ENCODE peak calls at places on chromosomes 6 and 20, in nine cellular contexts. T is BE2C, Q is fibroblast of pulmonary artery, X is BJ, Z is AG04449, D is psoas muscle, F is body of pancreas, I is tibial artery, J is suprapubic skin. P is an unnamed sample.
A peak's percentile ranks its signal among the peaks of the same experiment; 100 is the strongest.

GRCh38 chr20:47487175-47487917 is 14.3 kb upstream of the NCOA3 start:
- DNase-seq in T (no peak), Q (peak; percentile 40), X (no peak), Z (no peak), D (no peak), F (no peak), I (no peak), J (no peak), P (no peak)

GRCh38 chr20:38706482-38706881 is 17.8 kb upstream of the SLC32A1 start:
- DNase-seq in T (peak; percentile 81), Q (no peak), X (no peak), Z (no peak), D (no peak), F (no peak), I (no peak), J (no peak), P (no peak)

GRCh38 chr20:31675828-31676533 is 38.3 kb downstream of the COX4I2 start:
- DNase-seq in T (no peak), Q (peak; percentile 71), X (no peak), Z (no peak), D (no peak), F (no peak), I (no peak), J (no peak), P (peak; percentile 25)

GRCh38 chr20:17694767-17695166 is 5.0 kb upstream of the BANF2 start:
- DNase-seq in T (no peak), Q (no peak), X (no peak), Z (no peak), D (no peak), F (no peak), I (no peak), J (no peak), P (no peak)

GRCh38 chr6:83193747-83194582 is 808 bp downstream of the RWDD2A start:
- DNase-seq in T (peak; percentile 55), Q (no peak), X (no peak), Z (no peak), D (peak; percentile 65), F (peak; percentile 69), I (peak; percentile 42), J (peak; percentile 80), P (peak; percentile 45)

GRCh38 chr6:5453531-5453930 is 192.2 kb downstream of the FARS2 start:
- DNase-seq in T (no peak), Q (no peak), X (no peak), Z (no peak), D (no peak), F (peak; percentile 66), I (no peak), J (no peak), P (peak; percentile 57)

GRCh38 chr20:44805991-44806729 is 4.2 kb downstream of the RIMS4 start:
- DNase-seq in T (peak; percentile 86), Q (peak; percentile 43), X (no peak), Z (no peak), D (peak; percentile 83), F (no peak), I (peak; percentile 84), J (no peak), P (no peak)

GRCh38 chr6:1738682-1739081 is 129.0 kb downstream of the FOXC1 start:
- DNase-seq in T (no peak), Q (peak; percentile 20), X (no peak), Z (no peak), D (no peak), F (no peak), I (no peak), J (no peak), P (no peak)

GRCh38 chr6:118309337-118310093 is 238.6 kb upstream of the PLN start:
- DNase-seq in T (no peak), Q (no peak), X (no peak), Z (no peak), D (no peak), F (no peak), I (no peak), J (no peak), P (no peak)

GRCh38 chr20:1108437-1108920 is 9.9 kb upstream of the PSMF1 start:
- DNase-seq in T (peak; percentile 46), Q (peak; percentile 45), X (no peak), Z (no peak), D (peak; percentile 58), F (peak; percentile 52), I (peak; percentile 54), J (no peak), P (peak; percentile 64)

GRCh38 chr6:105620878-105621277 is 218.0 kb upstream of the PREP start:
- DNase-seq in T (no peak), Q (peak; percentile 24), X (no peak), Z (no peak), D (no peak), F (no peak), I (no peak), J (no peak), P (no peak)

GRCh38 chr6:42450314-42451145 is 1.2 kb downstream of the TRERF1 start:
- DNase-seq in T (peak; percentile 28), Q (peak; percentile 36), X (no peak), Z (no peak), D (no peak), F (no peak), I (no peak), J (no peak), P (peak; percentile 19)

GRCh38 chr6:6588924-6589696 is 590 bp downstream of the LY86 start:
- DNase-seq in T (no peak), Q (no peak), X (no peak), Z (no peak), D (no peak), F (no peak), I (no peak), J (no peak), P (no peak)
- H3K4me3 ChIP-seq in T (no peak overlapping the region), Q (no peak overlapping the region), X (no peak overlapping the region), Z (no peak overlapping the region), D (peak overlapping the region; percentile 4), F (no peak overlapping the region), I (peak overlapping the region; percentile 1), J (no peak overlapping the region), P (no peak overlapping the region)

GRCh38 chr6:3190056-3190455 is 32.7 kb upstream of the TUBB2A start:
- DNase-seq in T (no peak), Q (no peak), X (no peak), Z (no peak), D (no peak), F (no peak), I (no peak), J (no peak), P (no peak)

GRCh38 chr6:3193102-3193837 is 34.2 kb downstream of the TUBB2B start:
- DNase-seq in T (no peak), Q (no peak), X (no peak), Z (no peak), D (no peak), F (no peak), I (no peak), J (no peak), P (no peak)

GRCh38 chr6:3190779-3191178 is 33.4 kb upstream of the TUBB2A start:
- DNase-seq in T (no peak), Q (no peak), X (no peak), Z (no peak), D (no peak), F (no peak), I (no peak), J (no peak), P (no peak)

GRCh38 chr6:3186974-3187382 is 29.6 kb upstream of the TUBB2A start:
- DNase-seq in T (no peak), Q (no peak), X (no peak), Z (no peak), D (no peak), F (no peak), I (no peak), J (no peak), P (no peak)

DNA sequence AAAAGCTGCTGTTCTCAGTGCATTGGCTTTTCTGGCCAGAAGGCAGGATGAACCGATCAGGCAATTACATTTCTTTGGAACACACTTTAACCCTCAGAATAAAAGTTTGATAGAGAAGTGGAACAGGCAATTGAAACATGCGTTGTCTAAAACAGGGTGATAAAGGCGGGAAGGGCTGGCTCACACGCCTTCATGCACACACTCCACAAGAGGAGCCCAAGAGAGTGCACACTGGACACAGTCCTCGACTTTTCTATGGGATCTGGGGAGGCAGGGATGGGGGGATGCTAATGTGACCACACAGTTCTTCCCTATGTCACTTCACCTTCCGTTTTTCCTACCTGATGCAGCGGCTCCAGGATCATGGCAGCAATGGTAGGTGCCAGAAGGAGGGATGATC is 30.9 kb upstream of the TUBB2A start:
- DNase-seq in T (no peak), Q (no peak), X (no peak), Z (no peak), D (no peak), F (no peak), I (no peak), J (no peak), P (no peak)
- TF ChIP-seq CTCF in T (no peak), Q (no peak), X (no peak), Z (no peak), D (no peak), F (no peak), I (no peak), J (no peak), P (no peak)

GRCh38 chr6:25746968-25747367 is 7.6 kb upstream of the SLC17A4 start:
- DNase-seq in T (no peak), Q (no peak), X (no peak), Z (no peak), D (no peak), F (no peak), I (no peak), J (no peak), P (no peak)

GRCh38 chr6:25747477-25747876 is 7.1 kb upstream of the SLC17A4 start:
- DNase-seq in T (no peak), Q (no peak), X (no peak), Z (no peak), D (no peak), F (no peak), I (no peak), J (no peak), P (no peak)

GRCh38 chr6:25749837-25750236 is 4.7 kb upstream of the SLC17A4 start:
- DNase-seq in T (no peak), Q (no peak), X (no peak), Z (no peak), D (no peak), F (no peak), I (no peak), J (no peak), P (no peak)

GRCh38 chr6:25745836-25746235 is 8.7 kb upstream of the SLC17A4 start:
- DNase-seq in T (no peak), Q (no peak), X (no peak), Z (no peak), D (no peak), F (no peak), I (no peak), J (no peak), P (no peak)

DNA sequence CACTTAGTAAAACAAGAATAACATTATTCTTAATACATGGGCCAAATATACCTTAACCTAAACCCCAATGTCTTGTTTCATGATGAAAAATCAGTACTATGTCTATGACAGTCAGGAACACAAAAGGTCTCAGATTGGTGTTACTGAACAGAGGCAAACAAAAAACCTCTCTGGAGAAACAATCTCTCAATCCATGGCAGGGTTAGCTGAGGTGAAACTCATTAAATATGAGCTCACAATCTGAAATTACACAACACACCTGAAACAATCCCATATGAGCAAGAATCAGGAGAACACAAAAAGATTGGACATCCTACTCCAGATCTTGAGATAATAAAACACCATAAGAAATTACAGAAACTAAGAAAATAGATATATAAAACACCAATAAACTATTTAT is 6.5 kb upstream of the SLC17A4 start:
- DNase-seq in T (no peak), Q (no peak), X (no peak), Z (no peak), D (no peak), F (no peak), I (no peak), J (no peak), P (no peak)
- H3K4me3 ChIP-seq in T (no peak overlapping the region), Q (no peak overlapping the region), X (no peak overlapping the region), Z (no peak overlapping the region), D (no peak overlapping the region), F (no peak overlapping the region), I (no peak overlapping the region), J (no peak overlapping the region), P (no peak overlapping the region)

GRCh38 chr6:34067814-34068213 is 78.1 kb downstream of the GRM4 start:
- DNase-seq in T (no peak), Q (no peak), X (no peak), Z (no peak), D (no peak), F (no peak), I (no peak), J (no peak), P (peak; percentile 26)
- TF ChIP-seq CTCF in T (peak; percentile 32), Q (no peak), X (peak; percentile 17), Z (no peak), D (no peak), F (no peak), I (no peak), J (no peak), P (peak; percentile 48)

P was measured in PC-3.